ENCODE peak calls at places on chromosome 21, in eight cellular contexts. M is upper lobe of right lung, Y is ascending aorta, O is neural progenitor cell, A is fibroblast of lung, B is aorta, J is HCT116, C is adrenal gland. K is an unnamed sample.

GRCh38 chr21:23016617-23017016 is 2018.4 kb downstream of the NCAM2 start:
- DNase-seq in J (no peak), B (no peak), A (no peak), O (peak; percentile 57), M (no peak), Y (no peak), C (no peak), K (peak; percentile 52)

GRCh38 chr21:35737899-35738341 is 322.4 kb downstream of the SETD4 start:
- DNase-seq in J (no peak), B (peak; percentile 75), M (no peak), A (peak; percentile 69), C (no peak), O (no peak), Y (peak; percentile 71), K (no peak)

GRCh38 chr21:38914071-38914491 is 108.4 kb downstream of the ETS2 start:
- DNase-seq in B (no peak), A (no peak), Y (no peak), J (no peak), M (no peak), O (no peak), C (no peak), K (no peak)

GRCh38 chr21:31352841-31353240 is 8.8 kb upstream of the TIAM1 start:
- DNase-seq in B (no peak), M (no peak), C (no peak), O (no peak), Y (no peak), A (no peak), J (no peak), K (no peak)

GRCh38 chr21:33940164-33940563 is 24.6 kb upstream of the ATP5PO start:
- DNase-seq in B (no peak), O (no peak), J (no peak), M (no peak), C (no peak), Y (no peak), A (peak; percentile 79), K (no peak)

GRCh38 chr21:29125199-29125598 is 5.2 kb upstream of the MAP3K7CL start:
- DNase-seq in Y (no peak), J (no peak), A (no peak), O (no peak), C (no peak), M (no peak), B (no peak), K (no peak)

GRCh38 chr21:16076465-16076864 is 346.7 kb downstream of the USP25 start:
- DNase-seq in A (no peak), O (no peak), B (no peak), C (no peak), M (no peak), Y (no peak), J (no peak), K (no peak)

GRCh38 chr21:38759286-38759872 is 46.4 kb upstream of the ETS2 start:
- DNase-seq in J (no peak), O (no peak), M (no peak), C (no peak), A (peak; percentile 20), Y (no peak), B (no peak), K (no peak)

GRCh38 chr21:16085436-16085835 is 355.7 kb downstream of the USP25 start:
- DNase-seq in A (peak; percentile 73), J (no peak), C (no peak), B (no peak), Y (no peak), O (no peak), M (no peak), K (no peak)

GRCh38 chr21:26227146-26227545 is 56.6 kb upstream of the APP start:
- DNase-seq in C (no peak), M (no peak), J (no peak), A (no peak), B (no peak), Y (no peak), O (no peak), K (no peak)
- H3K4me1 ChIP-seq in C (no peaks in the 10 kb centered on the region), M (no peaks in the 10 kb centered on the region), J (no peaks in the 10 kb centered on the region), A (no peaks in the 10 kb centered on the region), B (no peaks in the 10 kb centered on the region), Y (no peaks in the 10 kb centered on the region), O (no peaks in the 10 kb centered on the region), K (no peaks in the 10 kb centered on the region)

GRCh38 chr21:7947422-7947821 is 2574.0 kb upstream of the TPTE start:
- DNase-seq in B (no peak), Y (no peak), A (no peak), C (no peak), J (no peak), M (no peak), O (no peak), K (no peak)
- H3K9me3 ChIP-seq in B (peaks cover 36% of the 10 kb centered on the region), Y (peaks cover 64% of the 10 kb centered on the region), A (peaks cover 29% of the 10 kb centered on the region), C (no peaks in the 10 kb centered on the region), J (peaks cover 97% of the 10 kb centered on the region), M (peaks cover 99% of the 10 kb centered on the region), O (peaks cover 98% of the 10 kb centered on the region), K (peaks cover 99% of the 10 kb centered on the region)

DNA sequence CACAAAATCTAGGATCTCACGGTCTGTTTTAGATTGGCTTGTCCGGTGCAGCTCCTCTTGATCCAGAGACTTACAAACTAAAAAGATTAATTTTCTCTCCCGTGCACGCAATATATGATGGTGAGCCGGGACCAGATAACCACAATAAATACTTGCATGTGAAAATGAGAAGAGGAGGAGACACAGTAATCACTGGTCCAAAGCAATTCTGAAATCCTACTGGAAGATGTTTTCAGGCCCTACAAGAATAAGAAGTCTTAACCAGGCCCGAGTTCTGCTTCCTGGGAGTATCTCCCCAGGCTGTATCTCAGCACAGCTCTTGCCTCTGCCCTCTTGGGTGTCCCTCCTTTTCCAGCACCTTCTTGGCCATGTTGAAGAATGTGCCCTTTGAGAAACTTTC is 1.0 kb upstream of the WDR4 start:
- DNase-seq in A (no peak), O (no peak), C (no peak), Y (no peak), J (no peak), M (no peak), B (no peak), K (no peak)
- H3K27ac ChIP-seq in A (no peak overlapping the region), O (no peak overlapping the region), C (no peak overlapping the region), Y (no peak overlapping the region), J (no peak overlapping the region), M (no peak overlapping the region), B (no peak overlapping the region), K (no peak overlapping the region)

DNA sequence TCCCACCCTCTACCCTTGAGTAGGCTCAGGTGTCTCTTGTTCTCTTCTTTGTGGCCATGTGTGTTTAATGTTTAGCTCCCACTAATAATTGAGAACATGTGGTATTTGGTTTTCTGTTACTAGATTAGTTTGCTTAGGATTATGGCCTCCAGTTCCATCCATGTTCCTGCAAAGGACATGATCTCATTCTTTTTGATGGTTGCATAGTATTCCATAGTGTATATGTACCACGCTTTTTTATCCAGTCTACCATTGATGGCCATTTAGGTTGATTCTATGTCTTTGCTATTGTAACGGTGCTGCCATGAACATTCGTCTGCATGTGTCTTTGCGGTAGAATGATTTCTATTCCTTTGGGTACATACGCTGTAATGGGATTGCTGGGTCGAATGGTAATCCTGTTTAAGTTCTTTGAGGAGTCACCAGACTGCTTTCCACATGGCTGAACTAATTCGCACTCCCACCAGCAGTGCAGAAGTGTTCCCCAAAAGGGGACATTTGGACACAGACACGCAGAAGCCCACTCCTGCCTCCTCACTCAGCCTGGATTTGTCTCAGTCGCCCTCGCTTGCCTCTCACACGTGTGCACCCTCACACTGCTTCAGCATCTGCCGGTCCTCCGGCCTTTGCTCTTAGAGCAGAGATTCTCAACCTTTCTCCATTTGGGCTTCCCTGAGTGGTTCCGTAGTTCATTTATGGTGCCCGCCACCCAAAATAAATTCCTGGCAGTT is 3.7 kb downstream of the MX2 start:
- DNase-seq in B (no peak), J (no peak), Y (peak; percentile 50), O (no peak), A (no peak), M (no peak), C (no peak), K (no peak)
- H3K4me1 ChIP-seq in B (no peaks in the 10 kb centered on the region), J (peaks cover 3% of the 10 kb centered on the region), Y (peaks cover 2% of the 10 kb centered on the region), O (peaks cover 4% of the 10 kb centered on the region), A (peaks cover 2% of the 10 kb centered on the region), M (peaks cover 15% of the 10 kb centered on the region), C (no peaks in the 10 kb centered on the region), K (no peaks in the 10 kb centered on the region)

GRCh38 chr21:9767592-9768375 is 753.6 kb upstream of the TPTE start:
- DNase-seq in M (no peak), C (no peak), O (no peak), B (no peak), Y (peak; percentile 63), A (no peak), J (no peak), K (no peak)
- H3K9me3 ChIP-seq in M (no peaks in the 10 kb centered on the region), C (no peaks in the 10 kb centered on the region), O (peaks cover 83% of the 10 kb centered on the region), B (peaks cover 1% of the 10 kb centered on the region), Y (no peaks in the 10 kb centered on the region), A (peaks cover 5% of the 10 kb centered on the region), J (peaks cover 61% of the 10 kb centered on the region), K (peaks cover 78% of the 10 kb centered on the region)

GRCh38 chr21:45010096-45010495 is 64.3 kb upstream of the ADARB1 start:
- DNase-seq in C (no peak), B (no peak), M (no peak), J (no peak), O (no peak), Y (no peak), A (no peak), K (no peak)

GRCh38 chr21:45009616-45010015 is 64.8 kb upstream of the ADARB1 start:
- DNase-seq in C (no peak), O (no peak), Y (no peak), J (no peak), M (no peak), A (no peak), B (no peak), K (no peak)

GRCh38 chr21:45011426-45011825 is 63.0 kb upstream of the ADARB1 start:
- DNase-seq in A (no peak), M (no peak), J (no peak), B (no peak), C (no peak), Y (peak; percentile 58), O (no peak), K (no peak)

GRCh38 chr21:45011911-45012660 is 62.3 kb upstream of the ADARB1 start:
- DNase-seq in C (no peak), J (peak; percentile 65), B (peak; percentile 59), M (peak; percentile 61), A (peak; percentile 91), Y (peak; percentile 87), O (peak; percentile 89), K (peak; percentile 52)

GRCh38 chr21:45010860-45011259 is 63.5 kb upstream of the ADARB1 start:
- DNase-seq in J (no peak), Y (peak; percentile 59), A (no peak), B (no peak), C (no peak), M (no peak), O (no peak), K (no peak)
- H3K27ac ChIP-seq in J (no peak overlapping the region), Y (peak overlapping the region; percentile 17), A (no peak overlapping the region), B (no peak overlapping the region), C (no peak overlapping the region), M (no peak overlapping the region), O (no peak overlapping the region), K (no peak overlapping the region)

K was measured in A673.